ENCODE peak calls at places on chromosomes 5 and 9, in ten cellular contexts. One of them, this sample, is unnamed.

GRCh38 chr5:62354028-62354874 is 48.2 kb downstream of the KIF2A start:
- DNase-seq in endodermal cell: no peak
- DNase-seq in RKO: peak
- DNase-seq in NCI-H510A treated with DMSO at 0.1 percent for 48 hours: peak
- DNase-seq in CD4-positive, alpha-beta T cell: no peak
- DNase-seq in activated effector memory CD4-positive, alpha-beta T cell treated with anti-CD3 and anti-CD28 coated beads, Interleukin-2, amount 50 U/mL, for 16 hours: no peak
- DNase-seq in stimulated activated CD4-positive, alpha-beta T cell treated with anti-CD3 and anti-CD28 coated beads, Interleukin-15, amount 100 ng/mL, for 1 hour: no peak
- DNase-seq in ovary: no peak
- DNase-seq in NCI-H82: peak
- DNase-seq in mucosa of descending colon: no peak
- DNase-seq in this sample: peak

GRCh38 chr9:69044226-69045219 is 9.0 kb downstream of the FXN start:
- DNase-seq in endodermal cell: peak
- DNase-seq in RKO: no peak
- DNase-seq in NCI-H510A treated with DMSO at 0.1 percent for 48 hours: peak
- DNase-seq in CD4-positive, alpha-beta T cell: no peak
- DNase-seq in activated effector memory CD4-positive, alpha-beta T cell treated with anti-CD3 and anti-CD28 coated beads, Interleukin-2, amount 50 U/mL, for 16 hours: no peak
- DNase-seq in stimulated activated CD4-positive, alpha-beta T cell treated with anti-CD3 and anti-CD28 coated beads, Interleukin-15, amount 100 ng/mL, for 1 hour: no peak
- DNase-seq in ovary: no peak
- DNase-seq in NCI-H82: no peak
- DNase-seq in mucosa of descending colon: no peak
- DNase-seq in this sample: no peak

GRCh38 chr9:28073278-28073677 is 500.0 kb upstream of the C9orf72 start:
- DNase-seq in endodermal cell: peak
- DNase-seq in RKO: peak
- DNase-seq in NCI-H510A treated with DMSO at 0.1 percent for 48 hours: peak
- DNase-seq in CD4-positive, alpha-beta T cell: no peak
- DNase-seq in activated effector memory CD4-positive, alpha-beta T cell treated with anti-CD3 and anti-CD28 coated beads, Interleukin-2, amount 50 U/mL, for 16 hours: no peak
- DNase-seq in stimulated activated CD4-positive, alpha-beta T cell treated with anti-CD3 and anti-CD28 coated beads, Interleukin-15, amount 100 ng/mL, for 1 hour: no peak
- DNase-seq in ovary: no peak
- DNase-seq in NCI-H82: peak
- DNase-seq in mucosa of descending colon: no peak
- DNase-seq in this sample: peak

GRCh38 chr9:114005371-114006154 is 72.5 kb downstream of the AMBP start:
- DNase-seq in endodermal cell: peak
- DNase-seq in RKO: no peak
- DNase-seq in NCI-H510A treated with DMSO at 0.1 percent for 48 hours: no peak
- DNase-seq in CD4-positive, alpha-beta T cell: no peak
- DNase-seq in activated effector memory CD4-positive, alpha-beta T cell treated with anti-CD3 and anti-CD28 coated beads, Interleukin-2, amount 50 U/mL, for 16 hours: peak
- DNase-seq in stimulated activated CD4-positive, alpha-beta T cell treated with anti-CD3 and anti-CD28 coated beads, Interleukin-15, amount 100 ng/mL, for 1 hour: no peak
- DNase-seq in ovary: peak
- DNase-seq in NCI-H82: no peak
- DNase-seq in mucosa of descending colon: no peak
- DNase-seq in this sample: no peak

GRCh38 chr9:132090771-132091170 is 11.1 kb upstream of the MED27 start:
- DNase-seq in endodermal cell: no peak
- DNase-seq in RKO: peak
- DNase-seq in NCI-H510A treated with DMSO at 0.1 percent for 48 hours: no peak
- DNase-seq in CD4-positive, alpha-beta T cell: no peak
- DNase-seq in activated effector memory CD4-positive, alpha-beta T cell treated with anti-CD3 and anti-CD28 coated beads, Interleukin-2, amount 50 U/mL, for 16 hours: no peak
- DNase-seq in stimulated activated CD4-positive, alpha-beta T cell treated with anti-CD3 and anti-CD28 coated beads, Interleukin-15, amount 100 ng/mL, for 1 hour: no peak
- DNase-seq in ovary: no peak
- DNase-seq in NCI-H82: no peak
- DNase-seq in mucosa of descending colon: no peak
- DNase-seq in this sample: no peak

GRCh38 chr9:134325813-134326753 is at the start of gene RXRA:
- DNase-seq in endodermal cell: peak
- DNase-seq in RKO: peak
- DNase-seq in NCI-H510A treated with DMSO at 0.1 percent for 48 hours: no peak
- DNase-seq in CD4-positive, alpha-beta T cell: peak
- DNase-seq in activated effector memory CD4-positive, alpha-beta T cell treated with anti-CD3 and anti-CD28 coated beads, Interleukin-2, amount 50 U/mL, for 16 hours: peak
- DNase-seq in stimulated activated CD4-positive, alpha-beta T cell treated with anti-CD3 and anti-CD28 coated beads, Interleukin-15, amount 100 ng/mL, for 1 hour: peak
- DNase-seq in ovary: peak
- DNase-seq in NCI-H82: peak
- DNase-seq in mucosa of descending colon: peak
- DNase-seq in this sample: no peak

GRCh38 chr5:66538126-66538525 is 58.1 kb upstream of the MAST4 start:
- DNase-seq in endodermal cell: no peak
- DNase-seq in RKO: no peak
- DNase-seq in NCI-H510A treated with DMSO at 0.1 percent for 48 hours: no peak
- DNase-seq in CD4-positive, alpha-beta T cell: no peak
- DNase-seq in activated effector memory CD4-positive, alpha-beta T cell treated with anti-CD3 and anti-CD28 coated beads, Interleukin-2, amount 50 U/mL, for 16 hours: no peak
- DNase-seq in stimulated activated CD4-positive, alpha-beta T cell treated with anti-CD3 and anti-CD28 coated beads, Interleukin-15, amount 100 ng/mL, for 1 hour: no peak
- DNase-seq in ovary: no peak
- DNase-seq in NCI-H82: no peak
- DNase-seq in mucosa of descending colon: no peak
- DNase-seq in this sample: no peak

GRCh38 chr9:27528886-27529315 is 713 bp downstream of the MOB3B start:
- DNase-seq in endodermal cell: peak
- DNase-seq in RKO: peak
- DNase-seq in NCI-H510A treated with DMSO at 0.1 percent for 48 hours: no peak
- DNase-seq in CD4-positive, alpha-beta T cell: peak
- DNase-seq in activated effector memory CD4-positive, alpha-beta T cell treated with anti-CD3 and anti-CD28 coated beads, Interleukin-2, amount 50 U/mL, for 16 hours: peak
- DNase-seq in stimulated activated CD4-positive, alpha-beta T cell treated with anti-CD3 and anti-CD28 coated beads, Interleukin-15, amount 100 ng/mL, for 1 hour: no peak
- DNase-seq in ovary: peak
- DNase-seq in NCI-H82: peak
- DNase-seq in mucosa of descending colon: peak
- DNase-seq in this sample: peak

GRCh38 chr9:3447813-3448212 is 78.0 kb downstream of the RFX3 start:
- DNase-seq in endodermal cell: no peak
- DNase-seq in RKO: no peak
- DNase-seq in NCI-H510A treated with DMSO at 0.1 percent for 48 hours: no peak
- DNase-seq in CD4-positive, alpha-beta T cell: no peak
- DNase-seq in activated effector memory CD4-positive, alpha-beta T cell treated with anti-CD3 and anti-CD28 coated beads, Interleukin-2, amount 50 U/mL, for 16 hours: no peak
- DNase-seq in stimulated activated CD4-positive, alpha-beta T cell treated with anti-CD3 and anti-CD28 coated beads, Interleukin-15, amount 100 ng/mL, for 1 hour: no peak
- DNase-seq in ovary: no peak
- DNase-seq in NCI-H82: no peak
- DNase-seq in mucosa of descending colon: no peak
- DNase-seq in this sample: no peak

This sample was measured in foreskin keratinocyte.